ENCODE peak calls at places on chromosomes 5 and 9, in four cellular contexts. Q is tibial artery, L is tibial nerve, H is ascending aorta. G is an unnamed sample. For H3K27me3, the result is how much of the 10 kb centered on the place peaks cover.

GRCh38 chr5:150078802-150079654 is 7.3 kb downstream of the CSF1R start:
- DNase-seq in Q (no peak), L (no peak), H (peak), G (peak)

GRCh38 chr9:110156416-110156815 is 51.5 kb downstream of the C9orf152 start:
- DNase-seq in H (no peak), L (no peak), Q (no peak), G (no peak)

GRCh38 chr9:76176176-76176575 is 218.1 kb downstream of the RFK start:
- DNase-seq in L (no peak), H (no peak), Q (no peak), G (no peak)

GRCh38 chr5:26727916-26728315 is 310.5 kb downstream of the CDH9 start:
- DNase-seq in Q (no peak), L (no peak), H (no peak), G (no peak)

GRCh38 chr5:56167522-56167921 is 65.6 kb downstream of the ANKRD55 start:
- DNase-seq in L (no peak), Q (no peak), H (no peak), G (peak)

GRCh38 chr9:132241840-132242620 is 80.2 kb downstream of the NTNG2 start:
- DNase-seq in H (peak), Q (no peak), L (no peak), G (no peak)

GRCh38 chr9:135787317-135787716 is 85.3 kb downstream of the KCNT1 start:
- DNase-seq in H (no peak), Q (no peak), L (no peak), G (no peak)

GRCh38 chr9:13674926-13675637 is 395.6 kb upstream of the MPDZ start:
- DNase-seq in Q (no peak), L (no peak), H (no peak), G (no peak)

GRCh38 chr5:152094076-152094475 is 169.4 kb upstream of the GLRA1 start:
- DNase-seq in Q (no peak), H (no peak), L (no peak), G (no peak)

GRCh38 chr9:89690334-89690912 is 85.6 kb downstream of the GADD45G start:
- DNase-seq in L (no peak), Q (no peak), H (no peak), G (no peak)

GRCh38 chr9:34650816-34651215 is 1.2 kb upstream of the IL11RA start:
- DNase-seq in L (no peak), H (no peak), Q (no peak), G (no peak)

GRCh38 chr5:117177302-117177701 is 602.7 kb upstream of the SEMA6A start:
- DNase-seq in H (no peak), L (no peak), Q (no peak), G (no peak)

GRCh38 chr5:20157089-20157488 is 169.1 kb upstream of the CDH18 start:
- DNase-seq in Q (no peak), H (no peak), L (no peak), G (no peak)

GRCh38 chr5:141476132-141476909 is 555 bp downstream of the PCDHGC3 start:
- DNase-seq in H (peak), Q (peak), L (peak), G (peak)

GRCh38 chr9:5764130-5764868 is 68.6 kb downstream of the ERMP1 start:
- DNase-seq in L (no peak), H (no peak), Q (no peak), G (no peak)

DNA sequence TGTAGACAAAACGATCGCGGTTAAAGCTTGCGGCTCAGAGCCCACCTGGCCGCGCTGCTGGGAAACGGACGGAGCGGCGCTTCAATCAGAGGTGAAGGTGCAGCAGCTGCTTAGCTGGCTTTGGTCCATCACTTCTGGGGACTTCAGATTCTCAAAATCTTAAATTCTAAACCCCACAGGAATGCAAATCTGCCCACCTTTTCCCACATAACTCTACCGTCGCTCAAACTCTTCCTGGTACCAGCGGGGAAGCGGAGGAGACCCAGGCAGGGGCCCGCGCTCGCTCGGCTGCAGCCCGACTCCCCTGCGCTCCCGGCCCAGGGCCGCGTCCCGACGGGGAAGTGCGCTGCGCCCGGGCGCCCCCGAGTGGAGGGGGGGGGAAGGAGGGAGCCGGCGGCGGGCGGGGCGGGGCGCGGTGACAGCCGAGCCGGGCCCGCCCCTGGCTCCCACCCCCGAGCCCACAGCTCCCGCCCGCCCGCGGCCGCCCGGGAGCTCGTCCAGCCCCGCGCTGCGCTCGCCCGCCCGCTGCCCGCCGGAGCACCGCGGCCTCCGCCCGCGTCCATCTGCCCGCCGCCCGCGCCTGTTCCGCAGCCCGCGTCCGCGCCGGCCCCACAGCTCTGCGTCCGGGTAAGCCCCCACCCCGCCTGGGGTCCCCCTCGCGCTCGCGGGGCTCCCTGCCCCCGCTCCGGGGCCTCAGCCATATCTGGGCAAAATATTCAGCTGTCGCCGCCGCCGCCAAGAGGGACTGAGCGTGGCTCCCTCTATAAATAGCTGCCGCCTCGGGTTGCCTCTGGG is at the start of gene TMOD1:
- DNase-seq in Q (peak), H (peak), L (peak), G (peak)
- H3K27me3 ChIP-seq in Q (under half), H (under half), L (under half), G (under half)

GRCh38 chr9:124449381-124450151 is 685 bp upstream of the ADGRD2 start:
- DNase-seq in H (no peak), Q (peak), L (no peak), G (no peak)

GRCh38 chr9:124450931-124451661 is 845 bp downstream of the ADGRD2 start:
- DNase-seq in L (no peak), H (no peak), Q (peak), G (no peak)

GRCh38 chr9:124448019-124448418 is 2.2 kb upstream of the ADGRD2 start:
- DNase-seq in L (no peak), H (no peak), Q (peak), G (no peak)

GRCh38 chr9:124452326-124452725 is 2.1 kb downstream of the ADGRD2 start:
- DNase-seq in Q (peak), L (no peak), H (no peak), G (no peak)

GRCh38 chr9:124450241-124450924 is at the start of gene ADGRD2:
- DNase-seq in L (no peak), Q (peak), H (no peak), G (no peak)
- H3K27me3 ChIP-seq in L (under half), Q (half or more), H (under half), G (under half)

DNA sequence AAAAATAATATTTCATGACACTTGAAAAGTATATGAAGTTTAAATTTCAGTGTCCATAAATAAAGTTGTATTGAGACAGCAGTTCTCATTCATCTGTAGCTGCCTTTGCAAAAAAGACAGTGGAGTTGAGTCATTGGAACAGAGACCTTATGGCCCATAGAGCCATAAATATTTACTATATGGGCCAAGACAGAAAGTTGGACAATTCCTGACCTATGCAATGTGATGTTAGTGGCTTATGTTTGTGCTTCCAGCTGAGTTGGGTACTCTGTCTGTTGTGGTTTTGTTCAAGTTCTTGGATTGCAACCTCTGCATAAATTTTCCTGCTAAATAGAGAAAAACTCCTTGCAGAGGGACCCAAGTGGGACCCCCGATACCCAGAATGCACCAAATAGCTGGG is 69.8 kb downstream of the KCNIP1 start:
- DNase-seq in L (no peak), Q (no peak), H (no peak), G (no peak)
- H3K27me3 ChIP-seq in L (under half), Q (under half), H (under half), G (under half)

GRCh38 chr9:131008086-131008485 is 888 bp upstream of the LAMC3 start:
- DNase-seq in Q (no peak), H (no peak), L (no peak), G (no peak)
- H3K27me3 ChIP-seq in Q (half or more), H (under half), L (under half), G (half or more)

GRCh38 chr9:38338359-38339014 is 54.0 kb upstream of the ALDH1B1 start:
- DNase-seq in Q (no peak), L (no peak), H (peak), G (no peak)

GRCh38 chr9:38337095-38337494 is 55.4 kb upstream of the ALDH1B1 start:
- DNase-seq in H (peak), L (no peak), Q (no peak), G (no peak)

GRCh38 chr9:38339087-38339486 is 53.4 kb upstream of the ALDH1B1 start:
- DNase-seq in L (no peak), H (no peak), Q (no peak), G (no peak)

GRCh38 chr9:38337706-38338264 is 54.7 kb upstream of the ALDH1B1 start:
- DNase-seq in Q (no peak), L (no peak), H (peak), G (no peak)

GRCh38 chr9:38339496-38339895 is 53.0 kb upstream of the ALDH1B1 start:
- DNase-seq in H (no peak), Q (no peak), L (no peak), G (no peak)
- H3K27me3 ChIP-seq in H (under half), Q (under half), L (under half), G (under half)

DNA sequence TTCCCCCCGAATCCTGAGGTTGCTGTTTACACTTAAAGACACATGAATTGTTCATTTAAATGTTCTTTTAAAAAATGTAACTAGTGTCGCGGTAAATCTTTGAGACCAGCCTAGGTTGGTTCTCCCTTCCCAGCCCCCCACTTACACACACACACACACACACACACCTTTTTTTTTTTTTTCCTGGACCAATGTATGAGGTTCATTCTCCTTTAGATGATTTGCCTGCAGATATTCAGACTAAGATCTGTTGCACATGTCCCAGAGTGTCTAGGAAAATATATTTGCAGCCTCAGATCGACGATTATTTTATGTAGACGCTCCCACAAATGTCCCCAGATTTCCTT is 4.4 kb upstream of the ELAVL2 start:
- DNase-seq in H (no peak), L (no peak), Q (no peak), G (no peak)
- H3K27me3 ChIP-seq in H (under half), L (under half), Q (half or more), G (under half)

GRCh38 chr5:37840036-37840909 is at the start of gene GDNF:
- DNase-seq in H (no peak), Q (no peak), L (no peak), G (peak)

GRCh38 chr5:37839441-37840035 is 303 bp downstream of the GDNF start:
- DNase-seq in L (no peak), H (no peak), Q (peak), G (peak)

GRCh38 chr5:37844004-37844403 is 4.2 kb upstream of the GDNF start:
- DNase-seq in L (no peak), H (no peak), Q (no peak), G (no peak)

GRCh38 chr5:37841223-37841622 is 1.4 kb upstream of the GDNF start:
- DNase-seq in H (no peak), L (no peak), Q (no peak), G (peak)

GRCh38 chr5:37842048-37842447 is 2.2 kb upstream of the GDNF start:
- DNase-seq in L (no peak), H (no peak), Q (no peak), G (no peak)
- H3K27me3 ChIP-seq in L (under half), H (under half), Q (half or more), G (under half)

DNA sequence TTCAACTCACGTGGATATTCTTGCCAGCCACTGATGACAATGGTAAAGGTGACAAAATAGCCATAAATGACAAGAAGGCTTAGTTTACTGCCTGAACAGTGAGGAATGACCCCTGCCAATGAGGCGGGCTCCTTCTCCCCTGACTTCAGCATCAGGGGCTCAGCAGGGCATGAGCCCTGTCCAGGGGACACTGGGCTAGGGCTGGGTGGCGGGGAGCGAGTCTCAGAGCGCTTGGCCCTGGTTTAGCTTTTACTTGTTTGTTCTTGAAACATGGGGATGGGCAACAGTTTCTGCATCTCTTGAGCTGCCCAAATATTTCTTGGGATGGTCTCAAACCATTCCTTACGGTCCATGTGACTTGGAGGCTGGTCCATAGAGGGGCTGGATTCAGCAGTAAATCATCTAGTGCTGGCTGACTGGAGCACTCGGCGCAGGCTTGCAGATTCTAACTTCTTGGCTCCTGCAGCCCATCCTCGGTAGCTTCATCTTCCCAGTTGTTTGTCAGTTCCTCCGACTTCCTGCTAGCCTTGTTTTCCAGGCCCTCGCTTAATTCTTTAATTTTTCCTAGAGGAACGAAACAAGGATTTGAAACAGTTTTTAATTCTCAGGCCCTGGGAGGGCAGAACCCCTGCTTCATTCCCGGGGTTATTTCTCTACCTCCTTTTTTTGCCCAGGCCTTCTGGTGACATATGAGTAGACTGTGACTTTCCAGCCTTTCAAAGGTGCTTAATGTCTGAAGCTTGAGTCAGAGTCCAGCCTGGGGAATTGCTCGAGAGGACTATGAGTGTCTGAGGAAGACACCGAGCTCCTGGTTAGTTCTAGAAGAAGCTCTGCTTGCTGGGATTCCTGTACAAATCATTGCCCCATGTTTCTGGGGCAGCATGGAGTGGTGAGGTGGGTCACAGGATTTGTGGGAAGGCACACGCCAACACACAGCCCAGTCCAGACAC is 4.5 kb upstream of the HMCN2 start:
- DNase-seq in Q (peak), H (peak), L (no peak), G (no peak)
- H3K27me3 ChIP-seq in Q (half or more), H (under half), L (under half), G (under half)

DNA sequence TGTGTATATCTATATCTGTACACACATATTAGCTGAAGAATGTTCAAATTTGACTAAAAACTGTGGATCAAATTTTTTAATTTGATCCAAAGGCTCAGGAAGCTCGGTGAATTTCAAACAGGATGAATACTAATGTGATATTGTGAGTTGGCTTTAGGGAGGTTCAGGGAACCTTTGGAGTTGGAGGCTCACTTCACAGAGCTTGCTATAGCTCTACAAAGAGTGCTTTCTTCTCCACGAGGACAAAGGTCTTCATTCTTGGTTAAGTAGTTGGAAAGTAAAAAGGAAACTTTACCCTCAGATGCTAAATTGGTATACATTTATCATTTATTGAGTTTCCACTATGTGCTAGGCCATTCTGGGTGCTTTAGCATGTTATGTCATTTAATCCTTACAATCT is 36.3 kb upstream of the MTAP start:
- DNase-seq in L (no peak), Q (no peak), H (no peak), G (no peak)
- H3K27me3 ChIP-seq in L (under half), Q (under half), H (under half), G (under half)

GRCh38 chr5:2736872-2737271 is 14.6 kb downstream of the IRX2 start:
- DNase-seq in Q (no peak), L (no peak), H (no peak), G (no peak)
- H3K27me3 ChIP-seq in Q (half or more), L (under half), H (under half), G (under half)

G was measured in SJSA1.